ENCODE peak calls at places on chromosomes 1 and 21, in seven cellular contexts. P is PC-9, H is EH, D is NCI-H1417, A is cardiac fibroblast, J is hepatocyte, T is AG04450. B is an unnamed sample.

GRCh38 chr1:52063192-52063591 is 7.1 kb downstream of the BTF3L4 start:
- DNase-seq in P (no peak), H (no peak), D (no peak), A (no peak), J (no peak), T (no peak), B (no peak)

GRCh38 chr1:8314346-8315280 is 3.3 kb upstream of the SLC45A1 start:
- DNase-seq in P (peak), H (peak), D (peak), A (peak), J (peak), T (peak), B (peak)

GRCh38 chr1:21550097-21550496 is 40.9 kb downstream of the ALPL start:
- DNase-seq in P (no peak), H (peak), D (no peak), A (peak), J (no peak), T (no peak), B (no peak)

GRCh38 chr1:35561297-35561971 is 3.8 kb downstream of the NCDN start:
- DNase-seq in P (no peak), H (no peak), D (no peak), A (no peak), J (no peak), T (no peak), B (no peak)

GRCh38 chr21:44067011-44067839 is 40.0 kb upstream of the PWP2 start:
- DNase-seq in P (no peak), H (no peak), D (no peak), A (no peak), J (peak), T (no peak), B (no peak)

GRCh38 chr1:156356875-156357534 is 12.0 kb upstream of the RHBG start:
- DNase-seq in P (peak), H (peak), D (peak), A (peak), J (peak), T (no peak), B (peak)

GRCh38 chr1:31507676-31508530 is 68.4 kb upstream of the TINAGL1 start:
- DNase-seq in P (no peak), H (no peak), D (no peak), A (no peak), J (no peak), T (no peak), B (no peak)

GRCh38 chr1:20255666-20256065 is 35.0 kb upstream of the VWA5B1 start:
- DNase-seq in P (peak), H (peak), D (peak), A (peak), J (peak), T (peak), B (no peak)

GRCh38 chr1:17502326-17502778 is 37.1 kb upstream of the ARHGEF10L start:
- DNase-seq in P (peak), H (peak), D (peak), A (peak), J (peak), T (peak), B (peak)

GRCh38 chr1:53273526-53273925 is 35.2 kb upstream of the MAGOH start:
- DNase-seq in P (no peak), H (no peak), D (no peak), A (no peak), J (no peak), T (no peak), B (no peak)

GRCh38 chr1:95171270-95172245 is 54.4 kb downstream of the TLCD4 start:
- DNase-seq in P (no peak), H (no peak), D (no peak), A (no peak), J (no peak), T (no peak), B (no peak)

GRCh38 chr1:41486053-41486891 is 1.8 kb upstream of the EDN2 start:
- DNase-seq in P (no peak), H (peak), D (no peak), A (peak), J (no peak), T (no peak), B (peak)

GRCh38 chr1:112575154-112575804 is 43.7 kb downstream of the ST7L start:
- DNase-seq in P (peak), H (peak), D (no peak), A (peak), J (peak), T (peak), B (no peak)

GRCh38 chr1:225768662-225769426 is 8.8 kb upstream of the SRP9 start:
- DNase-seq in P (peak), H (no peak), D (no peak), A (no peak), J (no peak), T (no peak), B (no peak)

GRCh38 chr1:50285994-50286393 is 137.2 kb downstream of the DMRTA2 start:
- DNase-seq in P (no peak), H (no peak), D (no peak), A (no peak), J (no peak), T (no peak), B (no peak)

GRCh38 chr1:33161061-33161681 is 20.7 kb downstream of the TRIM62 start:
- DNase-seq in P (no peak), H (peak), D (peak), A (no peak), J (peak), T (no peak), B (peak)